ENCODE peak calls at places on chromosomes 11 and 22, in eight cellular contexts. W, C, V, J, H, D, O and P are unnamed samples.
A peak's percentile ranks its signal among the peaks of the same experiment; 100 is the strongest.

GRCh38 chr11:15716550-15716949 is 601.8 kb downstream of the INSC start:
- DNase-seq in W (no peak), O (no peak), J (no peak), H (peak; percentile 39), D (no peak), C (no peak), V (no peak), P (no peak)

GRCh38 chr11:45556851-45557707 is 108.3 kb downstream of the CHST1 start:
- DNase-seq in J (no peak), C (no peak), H (peak; percentile 30), O (no peak), V (no peak), W (no peak), D (no peak), P (peak; percentile 41)

GRCh38 chr11:35412285-35412684 is 7.1 kb downstream of the SLC1A2 start:
- DNase-seq in C (no peak), W (peak; percentile 44), D (no peak), J (no peak), V (no peak), H (no peak), O (no peak), P (peak; percentile 67)

GRCh38 chr11:82775218-82775617 is 41.6 kb upstream of the FAM181B start:
- DNase-seq in W (no peak), V (no peak), D (no peak), O (no peak), H (no peak), J (no peak), C (no peak), P (no peak)

GRCh38 chr22:32000171-32000570 is 42.9 kb upstream of the SLC5A1 start:
- DNase-seq in D (no peak), O (no peak), J (no peak), W (no peak), H (no peak), V (no peak), C (no peak), P (no peak)

GRCh38 chr11:16969010-16970004 is 44.9 kb downstream of the PLEKHA7 start:
- DNase-seq in V (no peak), H (no peak), W (no peak), J (no peak), O (no peak), D (no peak), C (no peak), P (no peak)

GRCh38 chr11:63841554-63841953 is 2.6 kb downstream of the MARK2 start:
- DNase-seq in C (no peak), O (no peak), H (no peak), J (no peak), D (peak; percentile 69), W (no peak), V (no peak), P (peak; percentile 66)

GRCh38 chr22:50260801-50261614 is 475 bp downstream of the MAPK12 start:
- DNase-seq in O (no peak), H (peak; percentile 67), W (peak; percentile 75), D (peak; percentile 68), V (no peak), J (no peak), C (peak; percentile 65), P (peak; percentile 76)

GRCh38 chr22:38717244-38717643 is 11.5 kb downstream of the GTPBP1 start:
- DNase-seq in O (no peak), C (no peak), D (no peak), W (no peak), J (no peak), H (no peak), V (no peak), P (no peak)

GRCh38 chr11:46513934-46514342 is 79.9 kb downstream of the AMBRA1 start:
- DNase-seq in D (no peak), W (peak; percentile 57), V (peak; percentile 47), J (peak; percentile 56), O (no peak), H (peak; percentile 38), C (peak; percentile 31), P (peak; percentile 79)

GRCh38 chr11:126790550-126790981 is 210.0 kb downstream of the KIRREL3 start:
- DNase-seq in W (no peak), O (peak; percentile 90), D (no peak), H (peak; percentile 44), C (no peak), J (no peak), V (no peak), P (peak; percentile 18)
- TF ChIP-seq CTCF in W (peak; percentile 5), O (peak; percentile 48), D (no peak), H (no peak), C (no peak), J (no peak), V (no peak), P (no peak)

GRCh38 chr11:20387262-20388095 is at the start of gene PRMT3:
- DNase-seq in H (peak; percentile 95), J (peak; percentile 93), C (peak; percentile 97), D (peak; percentile 97), V (peak; percentile 97), W (peak; percentile 97), O (peak; percentile 74), P (peak; percentile 95)
- TF ChIP-seq CTCF in H (no peak), J (peak; percentile 98), C (peak; percentile 99), D (peak; percentile 17), V (no peak), W (no peak), O (no peak), P (peak; percentile 23)

GRCh38 chr22:45945621-45946020 is 31.3 kb downstream of the WNT7B start:
- DNase-seq in O (no peak), D (no peak), C (no peak), J (no peak), H (no peak), V (no peak), W (no peak), P (no peak)

GRCh38 chr22:45942787-45943493 is 34.0 kb downstream of the WNT7B start:
- DNase-seq in O (no peak), H (no peak), W (no peak), D (no peak), C (no peak), V (no peak), J (no peak), P (no peak)

GRCh38 chr22:45938913-45939312 is 38.0 kb downstream of the WNT7B start:
- DNase-seq in O (no peak), C (no peak), H (no peak), J (no peak), V (no peak), W (no peak), D (no peak), P (no peak)

GRCh38 chr22:45937960-45938359 is 39.0 kb downstream of the WNT7B start:
- DNase-seq in C (no peak), O (no peak), W (no peak), H (no peak), D (no peak), V (no peak), J (no peak), P (no peak)

DNA sequence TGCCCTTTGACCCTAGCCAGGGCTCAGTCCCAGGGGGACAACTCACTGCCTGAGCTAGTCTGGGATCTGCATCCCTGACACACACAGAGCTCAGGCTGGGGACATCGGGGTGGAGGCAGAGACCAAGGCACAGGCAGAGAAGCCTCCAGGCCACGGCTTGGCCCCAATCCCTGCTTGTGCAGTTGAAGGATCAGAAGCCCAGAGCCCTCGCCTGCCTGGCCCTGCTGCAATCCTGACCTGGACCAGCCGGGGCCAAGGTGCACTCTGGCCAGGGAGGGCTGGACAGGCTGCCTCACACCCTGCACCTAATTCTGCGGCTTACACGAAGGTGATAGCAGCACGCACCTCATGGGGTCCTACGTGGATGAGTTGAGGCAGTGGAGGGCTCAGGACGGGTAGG is 34.6 kb downstream of the WNT7B start:
- DNase-seq in V (no peak), C (no peak), W (no peak), D (no peak), J (no peak), O (no peak), H (no peak), P (no peak)
- TF ChIP-seq CTCF in V (no peak), C (no peak), W (no peak), D (no peak), J (no peak), O (no peak), H (no peak), P (no peak)

DNA sequence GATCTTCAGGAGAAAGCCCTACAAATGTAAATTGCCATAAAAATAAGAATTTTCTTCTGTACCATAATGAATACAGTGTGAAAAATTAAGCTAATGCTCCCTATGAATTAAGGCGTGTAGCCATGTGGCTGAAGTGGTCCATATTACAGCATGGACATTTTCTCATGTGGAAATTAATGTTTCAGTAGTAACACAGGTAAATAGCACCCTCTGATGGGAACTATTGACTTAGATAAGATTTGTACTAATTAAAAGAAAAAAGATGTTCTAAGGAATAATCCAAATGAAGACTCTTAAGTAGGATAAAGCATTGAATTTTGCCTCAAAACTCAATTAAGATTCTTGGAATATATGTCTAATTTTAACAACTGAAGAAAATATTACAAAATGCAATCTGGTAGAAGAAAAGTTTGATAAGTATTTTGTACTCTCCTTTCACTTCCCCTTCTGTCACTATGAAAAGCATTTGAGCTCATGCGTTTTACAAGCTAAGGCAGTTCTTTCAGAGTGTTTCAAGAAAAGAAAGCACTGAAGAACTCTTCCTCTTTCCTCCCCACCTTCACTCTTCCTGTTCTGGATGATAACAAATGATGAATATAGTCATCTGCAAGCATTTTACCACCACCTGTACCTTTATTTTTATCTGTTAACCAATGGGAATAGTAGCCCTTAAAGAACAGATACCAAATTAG is 9.9 kb upstream of the OR8D2 start:
- DNase-seq in J (no peak), W (no peak), C (no peak), D (no peak), O (no peak), V (no peak), H (peak; percentile 39), P (peak; percentile 26)
- TF ChIP-seq CTCF in J (no peak), W (no peak), C (no peak), D (no peak), O (no peak), V (no peak), H (no peak), P (peak; percentile 18)

DNA sequence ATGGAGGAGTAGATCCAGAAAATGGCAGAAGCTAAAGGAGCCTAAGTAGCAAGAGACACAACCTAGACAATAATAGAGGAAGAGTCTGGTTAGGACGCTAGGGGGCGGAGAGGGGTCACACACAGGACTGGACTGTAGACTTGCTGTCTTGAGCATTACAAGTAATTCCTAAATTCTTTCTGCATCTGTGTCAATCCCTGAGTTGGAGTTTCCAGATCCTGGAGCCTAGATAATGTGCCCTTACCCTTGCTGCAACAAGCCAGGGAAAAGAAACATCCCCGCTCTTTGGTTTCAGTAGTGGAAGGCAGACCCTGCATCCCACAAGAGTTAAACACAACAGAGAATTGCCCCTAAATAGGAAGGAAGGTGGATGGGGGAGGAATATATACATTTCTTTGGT is 14.9 kb upstream of the CCDC73 start:
- DNase-seq in C (peak; percentile 45), J (peak; percentile 44), W (peak; percentile 81), D (peak; percentile 69), H (peak; percentile 78), V (peak; percentile 37), O (peak; percentile 48), P (peak; percentile 94)
- TF ChIP-seq CTCF in C (peak; percentile 33), J (peak; percentile 53), W (peak; percentile 89), D (peak; percentile 65), H (peak; percentile 94), V (peak; percentile 75), O (peak; percentile 85), P (peak; percentile 99)

DNA sequence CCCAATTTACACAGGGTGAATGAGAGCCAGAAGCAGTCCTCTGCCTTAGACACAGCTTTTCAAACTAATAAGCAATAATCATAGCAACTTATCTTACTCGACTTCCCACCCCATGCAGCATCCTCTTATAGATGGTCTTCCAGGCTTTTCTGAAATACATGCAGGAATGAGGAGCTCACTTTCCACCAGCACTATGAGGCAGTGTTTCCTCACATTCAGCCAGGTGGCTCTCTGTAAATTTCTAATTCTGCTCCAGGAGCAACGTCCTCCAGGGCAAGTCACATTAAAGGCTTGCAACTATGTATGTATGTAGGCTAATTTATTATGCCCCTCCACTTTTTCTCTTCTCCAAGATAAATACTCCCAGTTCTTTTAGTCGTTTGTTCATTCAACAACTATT is 60.0 kb downstream of the PAK1 start:
- DNase-seq in J (no peak), O (no peak), D (no peak), W (no peak), H (no peak), C (no peak), V (no peak), P (no peak)
- TF ChIP-seq CTCF in J (no peak), O (no peak), D (no peak), W (no peak), H (no peak), C (no peak), V (no peak), P (no peak)